ENCODE peak calls at places on chromosomes 3 and 15, in ten cellular contexts. H is RPMI8226; C is stimulated activated CD4-positive, alpha-beta T cell treated with anti-CD3 and anti-CD28 coated beads, Interleukin-2, amount 100 ng/mL, for 4 hours; V is H9; R is testis; A is cardiac fibroblast; F is HTR-8/SVneo; G is BJ; N is NCI-H82; P is cardiac septum. Q is an unnamed sample.

GRCh38 chr15:42233107-42233506 is 25.0 kb upstream of the VPS39 start:
- DNase-seq in H (no peak), C (no peak), V (no peak), R (no peak), A (no peak), F (no peak), G (no peak), N (no peak), P (no peak), Q (no peak)

GRCh38 chr15:101189708-101190107 is 62.1 kb downstream of the CHSY1 start:
- DNase-seq in H (no peak), C (no peak), V (no peak), R (no peak), A (peak), F (no peak), G (no peak), N (no peak), P (no peak), Q (no peak)

GRCh38 chr15:23033979-23034378 is 5.4 kb downstream of the TUBGCP5 start:
- DNase-seq in H (no peak), C (no peak), V (no peak), R (no peak), A (no peak), F (no peak), G (no peak), N (no peak), P (no peak), Q (no peak)

GRCh38 chr3:100709840-100710235 is 544 bp downstream of the TFG start:
- DNase-seq in H (peak), C (peak), V (peak), R (peak), A (peak), F (peak), G (no peak), N (peak), P (peak), Q (peak)

GRCh38 chr15:26848498-26848897 is 18.4 kb upstream of the GABRA5 start:
- DNase-seq in H (no peak), C (no peak), V (no peak), R (no peak), A (no peak), F (no peak), G (no peak), N (no peak), P (no peak), Q (no peak)

GRCh38 chr3:141307351-141308059 is 60.8 kb upstream of the ZBTB38 start:
- DNase-seq in H (no peak), C (no peak), V (no peak), R (no peak), A (no peak), F (no peak), G (no peak), N (no peak), P (no peak), Q (no peak)

GRCh38 chr15:77454956-77455355 is 34.3 kb downstream of the HMG20A start:
- DNase-seq in H (no peak), C (no peak), V (no peak), R (no peak), A (peak), F (no peak), G (no peak), N (no peak), P (no peak), Q (no peak)

GRCh38 chr15:65525622-65526021 is 4.6 kb upstream of the HACD3 start:
- DNase-seq in H (no peak), C (no peak), V (no peak), R (no peak), A (peak), F (no peak), G (no peak), N (peak), P (no peak), Q (no peak)

GRCh38 chr15:83710452-83710851 is 56.5 kb downstream of the ADAMTSL3 start:
- DNase-seq in H (no peak), C (no peak), V (no peak), R (no peak), A (no peak), F (no peak), G (no peak), N (no peak), P (no peak), Q (no peak)